ENCODE peak calls at places on chromosomes 7 and 10, in four cellular contexts. V is astrocyte of the spinal cord, N is uterus, O is head of caudate nucleus. Q is an unnamed sample.

GRCh38 chr10:91424016-91424415 is 13.9 kb downstream of the HECTD2 start:
- DNase-seq in V (peak), N (no peak), O (no peak), Q (peak)

GRCh38 chr7:130943336-130943901 is 209.4 kb upstream of the KLF14 start:
- DNase-seq in N (no peak), V (peak), O (no peak), Q (peak)

GRCh38 chr10:132036153-132036886 is 29.4 kb upstream of the JAKMIP3 start:
- DNase-seq in N (no peak), V (no peak), O (peak), Q (peak)

GRCh38 chr7:15801565-15801964 is 115.1 kb upstream of the MEOX2 start:
- DNase-seq in N (no peak), O (no peak), V (peak), Q (peak)

GRCh38 chr10:49625411-49625810 is 11.6 kb downstream of the CHAT start:
- DNase-seq in O (no peak), V (no peak), N (no peak), Q (no peak)

GRCh38 chr7:1040790-1041189 is 3.6 kb upstream of the GPR146 start:
- DNase-seq in V (peak), N (peak), O (no peak), Q (peak)

GRCh38 chr7:43569424-43569823 is 13.5 kb upstream of the STK17A start:
- DNase-seq in O (no peak), V (peak), N (no peak), Q (peak)

GRCh38 chr7:5494683-5495561 is 71.3 kb upstream of the TNRC18 start:
- DNase-seq in V (peak), O (peak), N (peak), Q (peak)

GRCh38 chr7:150896562-150897209 is 44.4 kb downstream of the AOC1 start:
- DNase-seq in V (no peak), O (no peak), N (no peak), Q (no peak)

GRCh38 chr7:79868010-79868409 is 266.6 kb upstream of the GNAI1 start:
- DNase-seq in V (no peak), O (no peak), N (no peak), Q (peak)

GRCh38 chr7:134327896-134328295 is 11.2 kb upstream of the SLC35B4 start:
- DNase-seq in N (peak), V (peak), O (peak), Q (peak)

GRCh38 chr7:105611856-105612775 is 30.8 kb upstream of the EFCAB10 start:
- DNase-seq in O (no peak), V (peak), N (no peak), Q (no peak)

GRCh38 chr10:878333-878753 is 53.2 kb downstream of the LARP4B start:
- DNase-seq in O (no peak), N (peak), V (no peak), Q (no peak)

GRCh38 chr7:112876877-112877276 is 86.7 kb upstream of the TMEM168 start:
- DNase-seq in V (no peak), N (no peak), O (no peak), Q (no peak)

GRCh38 chr7:95646350-95646749 is 50.0 kb upstream of the PDK4 start:
- DNase-seq in V (no peak), O (no peak), N (no peak), Q (no peak)

GRCh38 chr10:108070789-108071188 is 906.3 kb upstream of the SORCS1 start:
- DNase-seq in V (no peak), N (no peak), O (no peak), Q (no peak)

GRCh38 chr10:27052646-27053045 is 47.6 kb downstream of the ANKRD26 start:
- DNase-seq in N (no peak), V (no peak), O (no peak), Q (no peak)

GRCh38 chr7:75982306-75983064 is 11.9 kb downstream of the TMEM120A start:
- DNase-seq in O (no peak), V (no peak), N (no peak), Q (no peak)

GRCh38 chr10:32056136-32057040 is at the start of gene KIF5B:
- DNase-seq in V (peak), O (peak), N (peak), Q (peak)

GRCh38 chr7:27172823-27173411 is 1.2 kb downstream of the HOXA10 start:
- DNase-seq in V (peak), O (no peak), N (peak), Q (peak)

GRCh38 chr10:116771101-116771705 is 28.8 kb upstream of the HSPA12A start:
- DNase-seq in N (peak), V (peak), O (no peak), Q (peak)

Q was measured in myocyte.